ENCODE peak calls at places on chromosome 3, in eight cellular contexts. V, F, N, C, S, W, I and D are unnamed samples.
A peak's percentile ranks its signal among the peaks of the same experiment; 100 is the strongest.

GRCh38 chr3:57518276-57518914 is 25.7 kb downstream of the DNAH12 start:
- DNase-seq in V (no peak), F (no peak), N (no peak), C (peak; percentile 74), S (no peak), W (no peak), I (no peak), D (no peak)

GRCh38 chr3:177057768-177058167 is 139.5 kb downstream of the TBL1XR1 start:
- DNase-seq in V (peak; percentile 7), F (peak; percentile 58), N (no peak), C (no peak), S (no peak), W (no peak), I (peak; percentile 42), D (no peak)

GRCh38 chr3:153601422-153601853 is 439.4 kb downstream of the RAP2B start:
- DNase-seq in V (no peak), F (no peak), N (no peak), C (peak; percentile 21), S (no peak), W (no peak), I (no peak), D (no peak)

GRCh38 chr3:195407511-195408409 is 35.1 kb downstream of the ACAP2 start:
- DNase-seq in V (no peak), F (no peak), N (no peak), C (no peak), S (no peak), W (no peak), I (no peak), D (no peak)

GRCh38 chr3:173622156-173622555 is 224.6 kb downstream of the NLGN1 start:
- DNase-seq in V (no peak), F (no peak), N (no peak), C (peak; percentile 2), S (no peak), W (no peak), I (no peak), D (no peak)

GRCh38 chr3:67000006-67000405 is 1.9 kb downstream of the KBTBD8 start:
- DNase-seq in V (no peak), F (peak; percentile 82), N (no peak), C (peak; percentile 90), S (no peak), W (no peak), I (no peak), D (no peak)

GRCh38 chr3:24493951-24494615 is 567 bp downstream of the THRB start:
- DNase-seq in V (no peak), F (no peak), N (peak; percentile 80), C (peak; percentile 47), S (peak; percentile 13), W (peak; percentile 80), I (peak; percentile 66), D (peak; percentile 91)

GRCh38 chr3:16789344-16790100 is 95.2 kb upstream of the PLCL2 start:
- DNase-seq in V (no peak), F (peak; percentile 14), N (no peak), C (no peak), S (no peak), W (no peak), I (peak; percentile 58), D (no peak)

GRCh38 chr3:5041315-5041714 is 62.1 kb downstream of the BHLHE40 start:
- DNase-seq in V (no peak), F (no peak), N (no peak), C (no peak), S (no peak), W (no peak), I (no peak), D (no peak)

GRCh38 chr3:55477306-55478010 is 9.6 kb downstream of the WNT5A start:
- DNase-seq in V (no peak), F (no peak), N (no peak), C (no peak), S (no peak), W (no peak), I (no peak), D (no peak)

GRCh38 chr3:130711885-130712284 is 34.7 kb downstream of the PIK3R4 start:
- DNase-seq in V (no peak), F (no peak), N (no peak), C (peak; percentile 15), S (no peak), W (no peak), I (no peak), D (no peak)

GRCh38 chr3:172658344-172659245 is 52.3 kb downstream of the NCEH1 start:
- DNase-seq in V (no peak), F (no peak), N (no peak), C (peak; percentile 100), S (no peak), W (no peak), I (no peak), D (no peak)

GRCh38 chr3:175469124-175469523 is 610.0 kb downstream of the NAALADL2 start:
- DNase-seq in V (no peak), F (no peak), N (no peak), C (no peak), S (no peak), W (no peak), I (no peak), D (no peak)

GRCh38 chr3:183944790-183945189 is 60.1 kb upstream of the PARL start:
- DNase-seq in V (no peak), F (no peak), N (no peak), C (no peak), S (no peak), W (no peak), I (no peak), D (no peak)

GRCh38 chr3:25478358-25478757 is 50.3 kb downstream of the RARB start:
- DNase-seq in V (no peak), F (no peak), N (no peak), C (no peak), S (no peak), W (no peak), I (no peak), D (no peak)

GRCh38 chr3:159130108-159130507 is 328.3 kb downstream of the MFSD1 start:
- DNase-seq in V (no peak), F (no peak), N (no peak), C (peak; percentile 74), S (no peak), W (no peak), I (peak; percentile 37), D (no peak)

GRCh38 chr3:42544492-42545283 is 37.1 kb downstream of the SEC22C start:
- DNase-seq in V (no peak), F (no peak), N (no peak), C (no peak), S (peak; percentile 79), W (peak; percentile 75), I (no peak), D (peak; percentile 69)